ENCODE peak calls at places on chromosomes 1 and 21, in nine cellular contexts. S, B, W, N, H, T, K, Z and G are unnamed samples.

GRCh38 chr1:153798468-153798780 is 23.2 kb downstream of the SLC27A3 start:
- DNase-seq in S (no peak), K (no peak), N (no peak), Z (peak), W (no peak), T (no peak), H (no peak), B (no peak), G (no peak)

GRCh38 chr1:61043010-61043820 is 39.1 kb upstream of the NFIA start:
- DNase-seq in W (no peak), T (peak), K (peak), H (peak), N (peak), B (peak), Z (peak), S (peak), G (no peak)

GRCh38 chr1:19967808-19968207 is 11.6 kb downstream of the PLA2G2A start:
- DNase-seq in H (no peak), N (peak), Z (no peak), K (no peak), B (no peak), S (no peak), T (no peak), W (no peak), G (no peak)

GRCh38 chr1:173330149-173330951 is 123.2 kb upstream of the TNFSF4 start:
- DNase-seq in T (peak), S (peak), W (peak), Z (no peak), K (no peak), H (peak), B (peak), N (peak), G (no peak)

GRCh38 chr1:207355060-207355459 is 33.6 kb downstream of the CD55 start:
- DNase-seq in B (no peak), S (no peak), W (no peak), T (no peak), H (no peak), K (no peak), N (no peak), Z (no peak), G (no peak)

GRCh38 chr1:225881081-225882007 is 836 bp downstream of the TMEM63A start:
- DNase-seq in Z (peak), K (peak), B (no peak), N (peak), S (peak), W (no peak), H (no peak), T (peak), G (no peak)

GRCh38 chr1:150365945-150366344 is 2.0 kb downstream of the RPRD2 start:
- DNase-seq in K (no peak), N (peak), B (peak), S (peak), Z (peak), W (no peak), H (no peak), T (no peak), G (no peak)

GRCh38 chr1:225428879-225429455 is 1.1 kb upstream of the LBR start:
- DNase-seq in K (no peak), S (no peak), H (no peak), T (no peak), Z (no peak), N (no peak), B (no peak), W (no peak), G (no peak)

GRCh38 chr1:19495000-19495656 is 9.8 kb upstream of the CAPZB start:
- DNase-seq in N (peak), H (no peak), T (no peak), W (no peak), Z (no peak), S (peak), K (no peak), B (peak), G (no peak)

GRCh38 chr1:91076834-91077233 is 55.0 kb upstream of the ZNF644 start:
- DNase-seq in K (no peak), B (no peak), Z (no peak), S (no peak), H (no peak), T (no peak), W (no peak), N (no peak), G (no peak)

GRCh38 chr1:160127865-160128523 is 12.4 kb downstream of the ATP1A2 start:
- DNase-seq in W (peak), B (peak), K (no peak), S (peak), Z (no peak), T (peak), H (peak), N (peak), G (no peak)

GRCh38 chr1:211642870-211643269 is 32.6 kb downstream of the NEK2 start:
- DNase-seq in B (no peak), T (no peak), K (no peak), H (no peak), Z (peak), W (no peak), N (no peak), S (no peak), G (no peak)

GRCh38 chr1:22313321-22313720 is 138.3 kb upstream of the ZBTB40 start:
- DNase-seq in S (no peak), B (no peak), T (no peak), N (no peak), W (no peak), Z (peak), K (no peak), H (no peak), G (no peak)

GRCh38 chr21:36913247-36914169 is 53.0 kb downstream of the HLCS start:
- DNase-seq in N (no peak), S (no peak), T (no peak), K (no peak), W (no peak), B (no peak), Z (peak), H (no peak), G (no peak)

GRCh38 chr1:212310383-212310782 is 25.2 kb downstream of the PPP2R5A start:
- DNase-seq in Z (no peak), W (no peak), N (no peak), K (no peak), H (no peak), B (no peak), T (no peak), S (no peak), G (no peak)

GRCh38 chr1:100130552-100131077 is 2.1 kb downstream of the SASS6 start:
- DNase-seq in S (peak), W (no peak), Z (no peak), N (peak), H (no peak), B (no peak), K (no peak), T (no peak), G (peak)

GRCh38 chr1:6462412-6463119 is 3.4 kb downstream of the TNFRSF25 start:
- DNase-seq in K (peak), Z (no peak), B (no peak), N (no peak), S (no peak), W (no peak), T (no peak), H (no peak), G (no peak)
- TF ChIP-seq CTCF in K (no peak), Z (no peak), B (no peak), N (peak), S (no peak), W (no peak), T (peak), H (no peak), G (no peak)

GRCh38 chr1:154870734-154871133 is 653 bp upstream of the KCNN3 start:
- DNase-seq in N (no peak), K (no peak), W (no peak), H (no peak), B (no peak), Z (no peak), S (no peak), T (no peak), G (no peak)
- H3K4me3 ChIP-seq in N (no peak), K (peak), W (no peak), H (peak), B (no peak), Z (no peak), S (no peak), T (no peak), G (no peak)

GRCh38 chr21:34635307-34635706 is 20.4 kb upstream of the RCAN1 start:
- DNase-seq in T (no peak), W (no peak), K (no peak), S (no peak), Z (peak), B (no peak), N (no peak), H (no peak), G (no peak)
- TF ChIP-seq CTCF in T (no peak), W (peak), K (no peak), S (peak), Z (no peak), B (peak), N (peak), H (peak), G (peak)

GRCh38 chr1:43421396-43421795 is 31.7 kb downstream of the SZT2 start:
- DNase-seq in N (no peak), B (no peak), W (no peak), K (no peak), T (no peak), Z (no peak), S (no peak), H (no peak), G (no peak)
- H3K4me3 ChIP-seq in N (no peak), B (no peak), W (no peak), K (no peak), T (no peak), Z (no peak), S (no peak), H (no peak), G (no peak)

DNA sequence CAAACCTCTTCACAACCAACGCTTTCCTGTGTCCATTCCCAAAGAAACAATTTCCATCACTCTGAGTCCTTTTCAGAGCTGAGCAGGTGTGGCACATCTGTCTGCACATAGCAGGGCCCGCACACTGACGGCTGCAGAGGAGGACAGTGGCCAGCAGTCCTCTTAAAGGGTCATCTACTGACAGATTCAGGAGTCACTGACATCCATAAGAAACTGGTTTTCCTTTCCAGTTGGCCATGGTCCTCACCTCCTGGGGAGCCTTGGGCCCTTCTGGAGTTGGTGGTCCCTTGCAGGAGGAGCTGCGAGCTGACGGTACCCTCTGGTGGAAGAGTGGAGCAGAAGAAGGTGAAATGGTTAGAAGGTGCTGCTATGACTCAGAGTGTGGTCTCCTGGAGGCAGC is 278.4 kb upstream of the C1orf174 start:
- DNase-seq in T (no peak), B (no peak), H (no peak), S (no peak), K (no peak), W (no peak), N (no peak), Z (peak), G (no peak)
- TF ChIP-seq CTCF in T (no peak), B (no peak), H (no peak), S (no peak), K (no peak), W (no peak), N (no peak), Z (no peak), G (no peak)

DNA sequence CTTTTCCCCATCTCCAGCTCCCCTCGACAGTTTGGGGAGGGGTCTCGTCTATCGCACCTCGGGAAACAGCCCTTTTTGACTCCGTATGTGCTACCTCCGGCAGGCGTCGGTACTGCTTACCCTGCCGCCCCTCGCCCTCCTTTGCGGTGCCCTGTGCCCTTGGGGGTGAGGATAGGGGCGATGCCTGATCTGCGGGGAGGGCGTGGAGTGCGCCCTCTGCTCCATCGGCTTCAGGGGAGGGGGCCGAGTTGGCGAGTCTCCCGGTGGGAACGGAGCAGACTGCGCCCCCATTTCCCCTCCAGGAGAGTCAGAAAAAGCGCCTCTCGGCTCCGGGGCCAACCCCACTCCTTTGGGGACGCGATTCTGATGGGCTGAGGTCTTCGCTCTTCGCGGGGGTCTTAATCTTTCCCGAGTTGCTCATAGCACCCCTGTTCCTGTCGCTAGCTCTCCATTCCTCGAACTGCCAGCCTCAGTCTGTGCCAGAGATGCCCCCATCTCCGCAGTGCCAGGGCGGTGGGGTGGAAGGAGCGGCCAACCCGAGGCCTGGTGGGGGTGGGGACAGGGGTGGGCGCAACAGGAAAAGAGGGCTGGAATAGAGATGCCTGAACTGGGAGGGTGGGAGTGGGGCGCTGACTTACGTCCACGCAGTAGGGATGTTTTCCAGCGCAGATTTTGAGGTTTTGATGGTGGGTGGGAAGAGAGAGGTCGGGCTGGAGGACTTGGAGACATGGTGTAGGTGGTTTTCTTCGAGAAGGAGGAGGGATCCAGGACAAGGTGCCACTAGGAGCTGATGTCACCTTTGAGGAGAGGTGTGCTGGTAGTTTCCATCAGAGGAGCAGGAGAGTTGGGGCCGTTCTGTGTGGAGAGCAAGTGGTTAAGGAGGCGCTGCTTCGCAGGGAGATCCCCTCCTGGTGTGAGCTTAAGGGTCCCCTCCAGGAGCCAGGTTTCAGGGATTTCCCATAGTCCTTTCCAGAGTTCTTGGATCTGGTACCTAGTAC is 674 bp downstream of the PPFIA4 start:
- DNase-seq in N (no peak), W (no peak), S (no peak), Z (peak), T (no peak), K (peak), B (no peak), H (no peak), G (no peak)
- H3K4me3 ChIP-seq in N (peak), W (peak), S (peak), Z (peak), T (peak), K (peak), B (peak), H (peak), G (peak)